ENCODE peak calls at places on chromosomes 13 and 19, in six cellular contexts. U is HCT116; J is CD8-positive, alpha-beta memory T cell; X is thoracic aorta; Y is psoas muscle; S is gastrocnemius medialis. K is an unnamed sample. For H3K4me1, the result is how much of the 10 kb centered on the place peaks cover.

GRCh38 chr19:2618611-2619010 is 83.9 kb downstream of the GNG7 start:
- DNase-seq in Y (peak), J (peak), X (no peak), U (peak), S (peak), K (no peak)

GRCh38 chr13:20702945-20703784 is at the start of gene IL17D:
- DNase-seq in X (no peak), J (peak), Y (peak), U (no peak), S (no peak), K (no peak)

GRCh38 chr13:91506759-91507158 is 108.3 kb downstream of the GPC5 start:
- DNase-seq in J (no peak), U (no peak), S (no peak), Y (no peak), X (no peak), K (no peak)

GRCh38 chr13:106471957-106472543 is 63.4 kb downstream of the EFNB2 start:
- DNase-seq in J (no peak), S (no peak), U (peak), X (peak), Y (peak), K (peak)

GRCh38 chr13:24038405-24038804 is 122.1 kb upstream of the SPATA13 start:
- DNase-seq in U (no peak), Y (no peak), X (no peak), J (no peak), S (no peak), K (no peak)

GRCh38 chr19:58059003-58059671 is at the start of gene ZNF135:
- DNase-seq in Y (peak), X (peak), S (peak), U (no peak), J (peak), K (peak)

GRCh38 chr19:45781282-45782161 is 768 bp downstream of the DMPK start:
- DNase-seq in S (peak), J (no peak), U (no peak), Y (peak), X (no peak), K (peak)

GRCh38 chr19:10424011-10424637 is 3.8 kb downstream of the PDE4A start:
- DNase-seq in U (no peak), S (peak), J (peak), Y (peak), X (no peak), K (peak)

GRCh38 chr13:41398494-41399190 is 58.7 kb upstream of the RGCC start:
- DNase-seq in J (no peak), X (no peak), U (no peak), Y (no peak), S (no peak), K (no peak)

GRCh38 chr13:80084086-80084676 is 256.7 kb downstream of the SPRY2 start:
- DNase-seq in S (no peak), U (no peak), Y (no peak), J (no peak), X (no peak), K (no peak)

GRCh38 chr13:86572115-86572514 is 772.9 kb upstream of the SLITRK6 start:
- DNase-seq in S (no peak), X (no peak), U (peak), Y (no peak), J (no peak), K (no peak)

GRCh38 chr19:29660835-29661234 is 4.4 kb upstream of the PLEKHF1 start:
- DNase-seq in X (no peak), S (no peak), U (no peak), Y (no peak), J (no peak), K (no peak)

DNA sequence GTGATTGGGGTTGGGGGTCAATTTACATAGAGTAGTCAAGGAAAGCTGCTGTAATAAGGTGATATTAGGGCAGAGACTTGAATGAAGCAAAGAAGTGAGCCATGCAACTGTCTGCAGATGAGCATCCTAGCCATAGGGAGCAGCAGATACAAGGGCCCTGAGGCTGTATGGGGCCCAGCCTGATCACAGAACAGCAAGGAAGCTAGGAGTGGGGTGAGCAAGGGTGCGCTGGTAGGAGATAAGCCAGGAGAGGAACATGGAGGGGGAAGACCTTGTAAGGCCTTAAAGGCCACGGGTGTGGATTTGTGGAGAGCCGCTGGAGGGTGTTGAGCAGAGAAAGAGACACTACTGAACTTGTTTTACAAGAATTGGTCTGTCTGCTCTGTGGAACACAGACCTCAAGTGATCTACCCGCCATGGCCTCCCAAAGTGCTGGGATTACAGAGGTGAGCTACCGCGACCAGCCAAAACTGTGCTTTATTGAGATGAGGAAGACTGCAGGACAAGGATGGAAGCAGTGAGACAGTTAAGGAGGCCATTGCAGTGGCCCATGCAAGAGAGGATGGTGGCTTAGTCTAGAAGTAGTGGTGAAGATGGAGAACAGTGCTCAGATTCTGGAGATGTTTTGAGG is 93.0 kb downstream of the ZAR1L start:
- DNase-seq in U (no peak), S (no peak), J (no peak), X (no peak), Y (no peak), K (no peak)
- H3K4me1 ChIP-seq in U (under half), S (under half), J (under half), X (under half), Y (under half), K (under half)

GRCh38 chr13:69580255-69580654 is 527.4 kb upstream of the ATXN8OS start:
- DNase-seq in U (no peak), S (no peak), X (no peak), J (no peak), Y (no peak), K (no peak)
- H3K27ac ChIP-seq in U (no peak), S (no peak), X (no peak), J (no peak), Y (no peak), K (no peak)

GRCh38 chr19:5987077-5987818 is 9.3 kb upstream of the RANBP3 start:
- DNase-seq in X (no peak), Y (peak), U (peak), S (peak), J (peak), K (peak)
- H3K4me1 ChIP-seq in X (under half), Y (under half), U (under half), S (under half), J (under half), K (under half)

DNA sequence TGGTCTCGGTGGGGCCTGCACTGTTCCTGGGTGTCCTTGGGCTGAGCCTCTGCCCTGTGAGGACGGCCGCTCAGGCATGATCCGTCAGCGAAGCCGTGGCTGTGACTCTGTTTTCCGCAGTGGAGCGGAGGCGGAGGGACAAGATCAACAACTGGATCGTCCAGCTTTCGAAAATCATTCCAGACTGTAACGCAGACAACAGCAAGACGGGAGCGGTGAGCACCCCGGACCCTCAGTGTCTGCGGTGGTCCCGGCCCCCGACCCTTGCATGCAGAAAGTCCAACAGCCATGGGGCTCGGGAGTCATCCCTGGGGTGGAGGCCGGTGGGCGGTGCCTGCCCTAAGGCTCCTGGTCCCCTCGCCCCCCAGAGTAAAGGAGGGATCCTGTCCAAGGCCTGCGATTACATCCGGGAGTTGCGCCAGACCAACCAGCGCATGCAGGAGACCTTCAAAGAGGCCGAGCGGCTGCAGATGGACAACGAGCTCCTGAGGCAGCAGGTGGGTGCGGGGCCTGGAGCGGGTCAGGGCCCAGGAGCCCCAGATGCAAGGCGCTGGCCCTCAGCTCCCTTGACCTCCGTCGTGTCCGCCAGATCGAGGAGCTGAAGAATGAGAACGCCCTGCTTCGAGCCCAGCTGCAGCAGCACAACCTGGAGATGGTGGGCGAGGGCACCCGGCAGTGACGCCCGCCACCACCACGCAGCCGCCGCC is 3.6 kb upstream of the HAMP start:
- DNase-seq in J (no peak), Y (no peak), X (no peak), U (no peak), S (no peak), K (no peak)
- H3K27ac ChIP-seq in J (no peak), Y (no peak), X (no peak), U (no peak), S (no peak), K (no peak)

DNA sequence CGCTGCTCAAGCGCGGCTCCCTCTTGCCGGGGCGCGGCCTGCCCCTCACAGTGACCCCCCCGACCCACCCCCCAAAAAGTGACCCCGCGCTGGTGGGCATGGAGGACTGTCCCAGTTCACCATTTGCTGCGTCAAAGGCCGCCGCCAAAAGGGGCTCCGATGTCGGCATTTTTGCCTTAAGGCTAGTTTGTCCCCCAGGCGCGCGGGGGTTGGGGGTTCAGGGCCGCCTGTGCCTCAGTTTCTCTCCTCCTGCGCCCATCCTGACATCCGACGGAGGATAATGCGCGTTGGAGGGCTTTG is 17.1 kb downstream of the NFIX start:
- DNase-seq in J (no peak), U (no peak), Y (no peak), X (no peak), S (no peak), K (no peak)
- H3K4me1 ChIP-seq in J (under half), U (under half), Y (half or more), X (half or more), S (half or more), K (under half)

DNA sequence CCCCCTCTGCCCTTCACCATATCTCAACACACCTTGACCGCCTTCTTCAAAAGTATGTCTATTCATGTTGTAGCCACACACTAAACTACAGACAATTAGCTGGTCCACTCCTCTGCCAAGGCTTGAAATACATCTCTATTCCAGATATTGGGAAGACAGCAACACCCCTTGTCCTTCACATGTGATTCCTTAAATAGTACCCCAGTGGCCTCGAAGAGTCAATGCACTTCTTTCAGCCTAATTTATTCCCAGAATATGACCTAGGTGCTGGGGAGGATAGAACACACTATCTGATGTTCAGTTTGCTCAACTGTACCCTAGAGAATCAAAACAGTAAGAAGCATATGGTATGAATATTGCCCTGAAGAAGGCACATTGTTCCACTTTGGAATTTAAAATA is 82.4 kb upstream of the DACH1 start:
- DNase-seq in S (no peak), J (no peak), X (no peak), U (no peak), Y (no peak), K (no peak)
- H3K27ac ChIP-seq in S (no peak), J (no peak), X (no peak), U (no peak), Y (no peak), K (no peak)

GRCh38 chr19:40585241-40585640 is 8.6 kb downstream of the SHKBP1 start:
- DNase-seq in S (no peak), U (no peak), Y (no peak), J (no peak), X (no peak), K (no peak)
- H3K4me1 ChIP-seq in S (under half), U (under half), Y (under half), J (under half), X (under half), K (under half)

DNA sequence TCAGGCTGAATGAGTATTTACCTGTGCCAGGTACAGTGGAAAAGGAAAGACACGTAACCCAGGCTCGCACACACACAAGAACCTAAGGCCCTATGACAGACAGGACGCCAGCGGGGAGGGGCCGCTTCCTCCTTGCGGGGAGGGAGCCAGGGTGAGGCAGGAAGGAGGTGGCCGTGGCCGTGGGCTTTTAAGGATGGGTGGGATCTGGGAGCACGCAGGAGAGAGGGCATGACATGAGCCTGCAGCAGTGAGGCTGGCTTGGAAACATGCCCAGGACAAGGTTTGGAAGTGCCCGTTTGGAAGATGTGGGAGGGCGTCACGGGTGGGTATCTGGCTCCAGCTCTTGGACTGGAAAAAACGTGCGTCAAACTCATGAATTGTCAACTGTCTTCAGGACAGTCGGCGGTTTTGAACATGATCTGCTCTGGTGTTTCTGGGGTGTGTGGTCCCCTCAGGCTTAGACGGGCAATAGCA is 20.1 kb downstream of the SH3GL1 start:
- DNase-seq in J (peak), S (no peak), X (no peak), Y (peak), U (no peak), K (peak)
- H3K27ac ChIP-seq in J (peak), S (peak), X (no peak), Y (peak), U (peak), K (peak)

DNA sequence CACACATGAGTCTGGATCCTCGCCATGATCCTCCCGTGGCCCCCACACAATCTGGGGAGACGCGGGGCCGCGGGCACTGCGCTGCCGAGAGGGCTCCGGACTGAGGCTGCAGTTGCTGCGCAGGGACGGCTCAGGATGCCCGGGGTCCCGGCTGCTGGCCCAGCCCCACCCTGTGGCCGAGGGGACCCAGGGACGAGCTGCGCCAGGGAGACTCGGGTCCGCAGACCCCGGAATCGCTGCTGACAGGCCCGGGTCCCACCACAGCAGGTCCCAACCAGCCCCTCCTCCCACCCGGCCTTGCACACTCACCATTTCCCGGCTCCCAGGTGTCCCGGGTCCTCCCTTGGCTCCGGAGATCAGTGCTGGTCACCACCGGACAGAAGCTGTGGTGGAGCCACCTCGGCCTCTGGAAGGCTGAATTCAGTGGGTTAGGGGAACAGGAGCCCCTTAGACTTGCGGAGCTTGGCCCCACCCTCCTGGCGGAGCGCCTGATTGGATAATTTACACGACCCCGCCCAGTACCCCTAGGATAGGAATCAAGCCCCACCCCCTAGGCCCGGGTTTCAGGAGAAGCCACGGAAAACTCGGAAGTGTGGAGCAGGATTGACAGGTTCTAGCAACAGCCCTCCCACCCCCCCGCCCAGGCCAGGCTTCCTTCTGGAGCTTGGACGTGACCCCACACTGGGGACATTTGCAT is 57.4 kb downstream of the ZNF44 start:
- DNase-seq in S (no peak), Y (no peak), U (no peak), X (no peak), J (peak), K (no peak)
- H3K4me1 ChIP-seq in S (under half), Y (under half), U (under half), X (under half), J (under half), K (under half)

K was measured in uterus.